ENCODE peak calls at places on chromosome 17, in seven cellular contexts. One of them, this sample, is unnamed.

GRCh38 chr17:42806249-42806648 is 7.6 kb downstream of the CNTD1 start:
- DNase-seq in uterus: no peak
- DNase-seq in hepatocyte: peak; percentile 56
- DNase-seq in PC-3: no peak
- DNase-seq in right cardiac atrium: no peak
- DNase-seq in lower lobe of right lung: no peak
- DNase-seq in IMR-90: no peak
- DNase-seq in this sample: no peak

GRCh38 chr17:80201446-80201845 is 18.7 kb downstream of the SGSH start:
- DNase-seq in uterus: no peak
- DNase-seq in hepatocyte: no peak
- DNase-seq in PC-3: no peak
- DNase-seq in right cardiac atrium: no peak
- DNase-seq in lower lobe of right lung: no peak
- DNase-seq in IMR-90: no peak
- DNase-seq in this sample: no peak

GRCh38 chr17:7307686-7308624 is 527 bp downstream of the EIF5A start:
- DNase-seq in uterus: peak; percentile 52
- DNase-seq in hepatocyte: peak; percentile 82
- DNase-seq in PC-3: peak; percentile 35
- DNase-seq in right cardiac atrium: peak; percentile 85
- DNase-seq in lower lobe of right lung: peak; percentile 78
- DNase-seq in IMR-90: peak; percentile 34
- DNase-seq in this sample: no peak

GRCh38 chr17:57363998-57364645 is 107.8 kb downstream of the MSI2 start:
- DNase-seq in uterus: no peak
- DNase-seq in hepatocyte: no peak
- DNase-seq in PC-3: no peak
- DNase-seq in right cardiac atrium: no peak
- DNase-seq in lower lobe of right lung: no peak
- DNase-seq in IMR-90: no peak
- DNase-seq in this sample: no peak

GRCh38 chr17:50934672-50935200 is 68.6 kb upstream of the TOB1 start:
- DNase-seq in uterus: no peak
- DNase-seq in hepatocyte: no peak
- DNase-seq in PC-3: no peak
- DNase-seq in right cardiac atrium: peak; percentile 17
- DNase-seq in lower lobe of right lung: no peak
- DNase-seq in IMR-90: no peak
- DNase-seq in this sample: no peak

GRCh38 chr17:83080641-83081560 is 1.5 kb downstream of the METRNL start:
- DNase-seq in uterus: no peak
- DNase-seq in hepatocyte: peak; percentile 77
- DNase-seq in PC-3: no peak
- DNase-seq in right cardiac atrium: peak; percentile 82
- DNase-seq in lower lobe of right lung: peak; percentile 76
- DNase-seq in IMR-90: peak; percentile 24
- DNase-seq in this sample: peak; percentile 45

GRCh38 chr17:13539421-13539820 is 62.3 kb downstream of the HS3ST3A1 start:
- DNase-seq in uterus: no peak
- DNase-seq in hepatocyte: no peak
- DNase-seq in PC-3: no peak
- DNase-seq in right cardiac atrium: no peak
- DNase-seq in lower lobe of right lung: no peak
- DNase-seq in IMR-90: no peak
- DNase-seq in this sample: no peak

GRCh38 chr17:9419932-9420453 is 155.6 kb downstream of the STX8 start:
- DNase-seq in uterus: no peak
- DNase-seq in hepatocyte: no peak
- DNase-seq in PC-3: no peak
- DNase-seq in right cardiac atrium: no peak
- DNase-seq in lower lobe of right lung: no peak
- DNase-seq in IMR-90: peak; percentile 26
- DNase-seq in this sample: no peak

GRCh38 chr17:40068129-40068581 is 5.4 kb downstream of the THRA start:
- DNase-seq in uterus: no peak
- DNase-seq in hepatocyte: no peak
- DNase-seq in PC-3: peak; percentile 39
- DNase-seq in right cardiac atrium: peak; percentile 55
- DNase-seq in lower lobe of right lung: no peak
- DNase-seq in IMR-90: no peak
- DNase-seq in this sample: no peak

GRCh38 chr17:39729280-39729851 is 966 bp downstream of the MIEN1 start:
- DNase-seq in uterus: no peak
- DNase-seq in hepatocyte: no peak
- DNase-seq in PC-3: no peak
- DNase-seq in right cardiac atrium: no peak
- DNase-seq in lower lobe of right lung: no peak
- DNase-seq in IMR-90: peak; percentile 32
- DNase-seq in this sample: no peak

GRCh38 chr17:80629298-80630028 is 84.8 kb downstream of the RPTOR start:
- DNase-seq in uterus: no peak
- DNase-seq in hepatocyte: no peak
- DNase-seq in PC-3: no peak
- DNase-seq in right cardiac atrium: no peak
- DNase-seq in lower lobe of right lung: no peak
- DNase-seq in IMR-90: no peak
- DNase-seq in this sample: no peak

GRCh38 chr17:4522661-4523060 is 24.0 kb downstream of the SPNS2 start:
- DNase-seq in uterus: no peak
- DNase-seq in hepatocyte: no peak
- DNase-seq in PC-3: no peak
- DNase-seq in right cardiac atrium: no peak
- DNase-seq in lower lobe of right lung: no peak
- DNase-seq in IMR-90: no peak
- DNase-seq in this sample: no peak

GRCh38 chr17:78356163-78356713 is 3.6 kb downstream of the SOCS3 start:
- DNase-seq in uterus: no peak
- DNase-seq in hepatocyte: peak; percentile 67
- DNase-seq in PC-3: peak; percentile 48
- DNase-seq in right cardiac atrium: peak; percentile 62
- DNase-seq in lower lobe of right lung: peak; percentile 75
- DNase-seq in IMR-90: peak; percentile 98
- DNase-seq in this sample: no peak

DNA sequence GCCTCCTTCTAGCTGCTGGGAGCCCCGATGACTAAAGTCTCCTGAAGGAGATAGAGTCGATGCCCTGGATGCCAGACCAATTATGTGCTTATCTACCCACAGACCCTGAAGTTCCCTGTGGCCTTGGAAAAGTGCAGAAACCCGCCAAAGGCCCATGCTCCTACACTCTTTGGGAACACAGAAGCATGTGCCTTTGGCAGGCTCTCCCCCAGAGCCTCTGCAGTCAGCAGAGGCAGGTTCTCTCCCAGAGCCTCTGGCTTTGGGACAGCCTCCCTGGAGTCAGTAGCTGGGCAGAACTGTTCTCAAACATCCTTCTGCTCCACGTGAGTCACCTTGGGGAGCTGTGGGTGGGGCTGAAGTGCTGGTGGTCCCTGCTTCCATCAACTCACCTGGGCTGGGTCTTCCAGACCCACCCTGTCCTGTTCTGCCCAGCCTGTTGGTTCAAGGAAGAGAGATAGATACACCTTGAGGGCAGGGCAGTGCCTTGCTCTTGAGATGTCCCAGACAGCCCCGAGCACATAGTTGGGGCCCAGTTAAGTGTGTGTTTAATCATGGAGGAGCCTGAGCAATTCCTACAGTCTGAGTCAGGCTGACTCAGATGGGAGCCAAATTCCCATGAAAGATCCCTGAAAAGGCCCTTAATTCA is 3.2 kb upstream of the CDK5RAP3 start:
- DNase-seq in uterus: no peak
- DNase-seq in hepatocyte: peak; percentile 54
- DNase-seq in PC-3: peak; percentile 98
- DNase-seq in right cardiac atrium: no peak
- DNase-seq in lower lobe of right lung: no peak
- DNase-seq in IMR-90: peak; percentile 89
- DNase-seq in this sample: no peak
- H3K27ac ChIP-seq in uterus: no peak overlapping the region
- H3K27ac ChIP-seq in hepatocyte: peak overlapping the region; percentile 86
- H3K27ac ChIP-seq in PC-3: peak overlapping the region; percentile 92
- H3K27ac ChIP-seq in right cardiac atrium: no peak overlapping the region
- H3K27ac ChIP-seq in lower lobe of right lung: no peak overlapping the region
- H3K27ac ChIP-seq in IMR-90: peak overlapping the region; percentile 71
- H3K27ac ChIP-seq in this sample: no peak overlapping the region

GRCh38 chr17:61322316-61323014 is 77.2 kb upstream of the TBX2 start:
- DNase-seq in uterus: no peak
- DNase-seq in hepatocyte: no peak
- DNase-seq in PC-3: no peak
- DNase-seq in right cardiac atrium: peak; percentile 59
- DNase-seq in lower lobe of right lung: no peak
- DNase-seq in IMR-90: no peak
- DNase-seq in this sample: no peak
- H3K27ac ChIP-seq in uterus: peak overlapping the region; percentile 80
- H3K27ac ChIP-seq in hepatocyte: no peak overlapping the region
- H3K27ac ChIP-seq in PC-3: no peak overlapping the region
- H3K27ac ChIP-seq in right cardiac atrium: peak overlapping the region; percentile 39
- H3K27ac ChIP-seq in lower lobe of right lung: peak overlapping the region; percentile 51
- H3K27ac ChIP-seq in IMR-90: no peak overlapping the region
- H3K27ac ChIP-seq in this sample: no peak overlapping the region

DNA sequence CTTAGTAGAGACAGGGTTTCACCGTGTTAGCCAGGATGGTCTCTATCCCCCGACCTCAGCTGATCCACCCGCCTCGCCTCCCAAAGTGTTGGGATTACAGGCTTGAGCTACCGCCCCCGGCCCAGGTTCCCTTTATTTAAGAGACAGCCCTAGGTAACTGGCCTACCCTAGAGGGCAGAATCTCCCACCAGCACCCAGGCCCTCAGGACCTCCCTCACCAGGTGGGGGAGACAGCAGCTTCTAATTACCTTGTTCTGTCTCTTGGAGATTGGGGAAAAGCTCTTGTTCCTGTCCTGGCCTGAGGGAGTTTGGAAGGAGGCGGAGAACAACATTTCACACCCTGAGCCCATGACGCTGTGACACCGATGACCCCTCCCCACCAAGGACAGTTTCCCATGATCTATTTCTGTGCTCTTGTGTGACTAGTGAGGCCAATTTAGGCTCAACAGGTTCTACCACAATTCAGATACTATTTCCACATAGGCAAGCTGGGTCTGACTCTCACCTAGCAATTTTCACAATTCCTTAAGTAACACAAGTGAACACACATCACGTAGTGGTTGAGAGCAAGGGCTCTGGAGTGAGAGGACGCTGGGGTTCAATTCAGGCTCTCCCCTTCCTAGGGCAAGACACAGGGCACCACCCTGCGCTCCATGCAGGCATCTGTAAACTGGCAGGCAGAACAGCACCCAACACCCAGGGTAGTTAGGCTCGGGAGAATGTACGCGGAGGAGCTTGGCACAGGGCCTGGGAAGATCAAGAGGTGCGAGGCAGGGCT is 20.4 kb downstream of the HDAC5 start:
- DNase-seq in uterus: no peak
- DNase-seq in hepatocyte: no peak
- DNase-seq in PC-3: no peak
- DNase-seq in right cardiac atrium: peak; percentile 81
- DNase-seq in lower lobe of right lung: no peak
- DNase-seq in IMR-90: no peak
- DNase-seq in this sample: no peak
- H3K27ac ChIP-seq in uterus: no peak overlapping the region
- H3K27ac ChIP-seq in hepatocyte: no peak overlapping the region
- H3K27ac ChIP-seq in PC-3: no peak overlapping the region
- H3K27ac ChIP-seq in right cardiac atrium: peak overlapping the region; percentile 60
- H3K27ac ChIP-seq in lower lobe of right lung: no peak overlapping the region
- H3K27ac ChIP-seq in IMR-90: no peak overlapping the region
- H3K27ac ChIP-seq in this sample: no peak overlapping the region

GRCh38 chr17:82041139-82041814 is 3.8 kb upstream of the DCXR start:
- DNase-seq in uterus: no peak
- DNase-seq in hepatocyte: no peak
- DNase-seq in PC-3: peak; percentile 66
- DNase-seq in right cardiac atrium: no peak
- DNase-seq in lower lobe of right lung: no peak
- DNase-seq in IMR-90: no peak
- DNase-seq in this sample: no peak
- H3K27ac ChIP-seq in uterus: no peak overlapping the region
- H3K27ac ChIP-seq in hepatocyte: no peak overlapping the region
- H3K27ac ChIP-seq in PC-3: no peak overlapping the region
- H3K27ac ChIP-seq in right cardiac atrium: no peak overlapping the region
- H3K27ac ChIP-seq in lower lobe of right lung: no peak overlapping the region
- H3K27ac ChIP-seq in IMR-90: no peak overlapping the region
- H3K27ac ChIP-seq in this sample: no peak overlapping the region

GRCh38 chr17:74452841-74453661 is 13.4 kb upstream of the CD300A start:
- DNase-seq in uterus: peak; percentile 55
- DNase-seq in hepatocyte: peak; percentile 40
- DNase-seq in PC-3: no peak
- DNase-seq in right cardiac atrium: peak; percentile 73
- DNase-seq in lower lobe of right lung: no peak
- DNase-seq in IMR-90: no peak
- DNase-seq in this sample: no peak
- H3K27ac ChIP-seq in uterus: peak overlapping the region; percentile 69
- H3K27ac ChIP-seq in hepatocyte: peak overlapping the region; percentile 44
- H3K27ac ChIP-seq in PC-3: no peak overlapping the region
- H3K27ac ChIP-seq in right cardiac atrium: peak overlapping the region; percentile 53
- H3K27ac ChIP-seq in lower lobe of right lung: peak overlapping the region; percentile 76
- H3K27ac ChIP-seq in IMR-90: no peak overlapping the region
- H3K27ac ChIP-seq in this sample: peak overlapping the region; percentile 77

DNA sequence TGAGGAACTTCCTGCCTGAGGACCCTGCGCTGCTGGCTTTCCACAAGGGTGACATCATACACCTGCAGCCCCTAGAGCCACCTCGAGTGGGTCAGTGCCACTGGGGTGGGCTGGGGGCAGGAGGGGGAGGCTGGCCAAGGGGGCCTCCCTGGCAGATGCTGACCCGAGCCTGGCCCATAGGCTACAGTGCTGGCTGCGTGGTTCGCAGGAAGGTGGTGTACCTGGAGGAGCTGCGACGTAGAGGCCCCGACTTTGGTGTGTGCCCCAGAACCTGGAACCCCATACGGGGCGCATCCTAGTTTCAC is 26.7 kb upstream of the ALKBH5 start:
- DNase-seq in uterus: no peak
- DNase-seq in hepatocyte: no peak
- DNase-seq in PC-3: no peak
- DNase-seq in right cardiac atrium: peak; percentile 52
- DNase-seq in lower lobe of right lung: no peak
- DNase-seq in IMR-90: no peak
- DNase-seq in this sample: no peak
- H3K27ac ChIP-seq in uterus: peak overlapping the region; percentile 2
- H3K27ac ChIP-seq in hepatocyte: no peak overlapping the region
- H3K27ac ChIP-seq in PC-3: no peak overlapping the region
- H3K27ac ChIP-seq in right cardiac atrium: no peak overlapping the region
- H3K27ac ChIP-seq in lower lobe of right lung: no peak overlapping the region
- H3K27ac ChIP-seq in IMR-90: no peak overlapping the region
- H3K27ac ChIP-seq in this sample: no peak overlapping the region

GRCh38 chr17:19678581-19679418 is 30.2 kb downstream of the ALDH3A2 start:
- DNase-seq in uterus: no peak
- DNase-seq in hepatocyte: no peak
- DNase-seq in PC-3: no peak
- DNase-seq in right cardiac atrium: no peak
- DNase-seq in lower lobe of right lung: no peak
- DNase-seq in IMR-90: no peak
- DNase-seq in this sample: no peak
- H3K27ac ChIP-seq in uterus: no peak overlapping the region
- H3K27ac ChIP-seq in hepatocyte: no peak overlapping the region
- H3K27ac ChIP-seq in PC-3: no peak overlapping the region
- H3K27ac ChIP-seq in right cardiac atrium: no peak overlapping the region
- H3K27ac ChIP-seq in lower lobe of right lung: no peak overlapping the region
- H3K27ac ChIP-seq in IMR-90: no peak overlapping the region
- H3K27ac ChIP-seq in this sample: peak overlapping the region; percentile 46

GRCh38 chr17:44779211-44780025 is 20.6 kb downstream of the ADAM11 start:
- DNase-seq in uterus: peak; percentile 85
- DNase-seq in hepatocyte: peak; percentile 87
- DNase-seq in PC-3: peak; percentile 87
- DNase-seq in right cardiac atrium: peak; percentile 92
- DNase-seq in lower lobe of right lung: peak; percentile 84
- DNase-seq in IMR-90: peak; percentile 70
- DNase-seq in this sample: peak; percentile 55
- H3K27ac ChIP-seq in uterus: peak overlapping the region; percentile 91
- H3K27ac ChIP-seq in hepatocyte: no peak overlapping the region
- H3K27ac ChIP-seq in PC-3: no peak overlapping the region
- H3K27ac ChIP-seq in right cardiac atrium: peak overlapping the region; percentile 4
- H3K27ac ChIP-seq in lower lobe of right lung: peak overlapping the region; percentile 36
- H3K27ac ChIP-seq in IMR-90: peak overlapping the region; percentile 38
- H3K27ac ChIP-seq in this sample: peak overlapping the region; percentile 69